ENCODE peak calls at places on chromosome 20, in four cellular contexts. F is K562, K is GM12878, Z is GM12891. D is an unnamed sample.

GRCh38 chr20:47377122-47377722 is 20.7 kb upstream of the ZMYND8 start:
- DNase-seq in F (no peak), K (no peak), Z (no peak), D (no peak)

GRCh38 chr20:34689486-34689885 is 12.6 kb upstream of the PIGU start:
- DNase-seq in F (no peak), K (no peak), Z (no peak), D (no peak)

GRCh38 chr20:41497186-41497895 is 120.8 kb downstream of the CHD6 start:
- DNase-seq in F (no peak), K (no peak), Z (no peak), D (no peak)

GRCh38 chr20:48202334-48202733 is 417.1 kb upstream of the SULF2 start:
- DNase-seq in F (no peak), K (no peak), Z (no peak), D (no peak)

GRCh38 chr20:17663040-17663399 is 19.0 kb downstream of the RRBP1 start:
- DNase-seq in F (no peak), K (no peak), Z (no peak), D (no peak)

GRCh38 chr20:22729616-22730236 is 145.4 kb upstream of the FOXA2 start:
- DNase-seq in F (peak; percentile 11), K (no peak), Z (no peak), D (no peak)

GRCh38 chr20:24608926-24609667 is 139.7 kb downstream of the SYNDIG1 start:
- DNase-seq in F (no peak), K (peak; percentile 51), Z (no peak), D (no peak)

GRCh38 chr20:59787186-59787890 is 146.1 kb downstream of the SYCP2 start:
- DNase-seq in F (no peak), K (no peak), Z (no peak), D (no peak)

GRCh38 chr20:59831024-59831900 is 102.2 kb downstream of the SYCP2 start:
- DNase-seq in F (no peak), K (peak; percentile 8), Z (no peak), D (no peak)

GRCh38 chr20:21156266-21156665 is 30.4 kb downstream of the KIZ start:
- DNase-seq in F (no peak), K (no peak), Z (no peak), D (no peak)

GRCh38 chr20:16501236-16501635 is 72.0 kb downstream of the KIF16B start:
- DNase-seq in F (no peak), K (no peak), Z (no peak), D (no peak)

GRCh38 chr20:3296256-3297095 is 57.5 kb upstream of the SLC4A11 start:
- DNase-seq in F (no peak), K (no peak), Z (no peak), D (no peak)

GRCh38 chr20:50876063-50876685 is 55.1 kb downstream of the ADNP start:
- DNase-seq in F (no peak), K (no peak), Z (no peak), D (no peak)

GRCh38 chr20:23143098-23143497 is 57.0 kb upstream of the CD93 start:
- DNase-seq in F (peak; percentile 39), K (no peak), Z (no peak), D (no peak)

GRCh38 chr20:59035381-59035780 is 3.2 kb upstream of the ATP5F1E start:
- DNase-seq in F (no peak), K (no peak), Z (no peak), D (no peak)

GRCh38 chr20:59608396-59608795 is 4.1 kb downstream of the PHACTR3 start:
- DNase-seq in F (no peak), K (no peak), Z (no peak), D (no peak)

GRCh38 chr20:9608639-9609440 is 94.5 kb downstream of the LAMP5 start:
- DNase-seq in F (no peak), K (no peak), Z (no peak), D (no peak)

GRCh38 chr20:35368616-35369423 is 43.0 kb downstream of the UQCC1 start:
- DNase-seq in F (no peak), K (no peak), Z (no peak), D (no peak)

GRCh38 chr20:9677224-9677623 is 161.7 kb downstream of the PAK5 start:
- DNase-seq in F (no peak), K (no peak), Z (no peak), D (no peak)

GRCh38 chr20:5065489-5066383 is 54.0 kb downstream of the PCNA start:
- DNase-seq in F (no peak), K (no peak), Z (no peak), D (no peak)

GRCh38 chr20:16434087-16434664 is 139.1 kb downstream of the KIF16B start:
- DNase-seq in F (peak; percentile 65), K (peak; percentile 63), Z (peak; percentile 14), D (peak; percentile 9)

GRCh38 chr20:16368645-16369292 is 204.5 kb downstream of the KIF16B start:
- DNase-seq in F (no peak), K (no peak), Z (no peak), D (no peak)

GRCh38 chr20:18904192-18904591 is 90.6 kb downstream of the SCP2D1 start:
- DNase-seq in F (no peak), K (no peak), Z (no peak), D (no peak)

GRCh38 chr20:18907353-18907752 is 93.8 kb downstream of the SCP2D1 start:
- DNase-seq in F (no peak), K (no peak), Z (no peak), D (no peak)

GRCh38 chr20:18902181-18902725 is 88.7 kb downstream of the SCP2D1 start:
- DNase-seq in F (no peak), K (no peak), Z (no peak), D (no peak)

GRCh38 chr20:18906046-18906445 is 92.5 kb downstream of the SCP2D1 start:
- DNase-seq in F (no peak), K (no peak), Z (no peak), D (no peak)

GRCh38 chr20:18904624-18905023 is 91.0 kb downstream of the SCP2D1 start:
- DNase-seq in F (no peak), K (no peak), Z (no peak), D (no peak)
- TF ChIP-seq TAF1 in F (no peak), K (no peak), Z (no peak), D (no peak)

GRCh38 chr20:19683168-19683567 is 74.9 kb upstream of the RIN2 start:
- DNase-seq in F (no peak), K (no peak), Z (no peak), D (no peak)
- TF ChIP-seq POLR2AphosphoS5 in F (no peak), K (no peak), Z (no peak), D (no peak)

DNA sequence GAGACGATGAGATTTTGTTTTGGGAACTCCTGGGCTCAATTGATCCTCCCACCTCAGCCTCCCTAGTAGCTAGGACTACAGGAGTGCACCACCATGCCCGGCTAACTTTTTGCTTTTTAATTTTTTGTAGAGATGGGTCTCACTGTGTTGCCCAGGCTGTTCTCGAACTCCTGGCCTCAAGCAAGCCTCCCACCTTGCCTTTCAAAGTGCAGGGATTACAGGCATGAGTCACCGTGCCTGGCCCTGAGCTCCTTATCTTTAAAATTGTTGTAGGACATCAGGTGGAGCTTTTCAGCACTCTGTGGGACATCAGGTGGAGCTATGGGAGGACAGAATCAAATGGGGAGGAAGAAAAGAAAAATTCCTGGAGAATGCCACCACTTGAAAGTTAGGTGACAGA is 12.7 kb downstream of the ACTR5 start:
- DNase-seq in F (no peak), K (no peak), Z (no peak), D (no peak)
- TF ChIP-seq POLR2A in F (no peak), K (no peak), Z (no peak), D (no peak)

GRCh38 chr20:12030470-12030869 is 112.8 kb downstream of the BTBD3 start:
- DNase-seq in F (no peak), K (no peak), Z (no peak), D (no peak)
- TF ChIP-seq TAF1 in F (no peak), K (no peak), Z (no peak), D (no peak)

GRCh38 chr20:430091-430999 is 22.2 kb downstream of the RBCK1 start:
- DNase-seq in F (no peak), K (no peak), Z (no peak), D (no peak)

GRCh38 chr20:432677-433299 is 24.7 kb downstream of the RBCK1 start:
- DNase-seq in F (no peak), K (no peak), Z (no peak), D (no peak)

GRCh38 chr20:433300-433975 is 25.3 kb downstream of the RBCK1 start:
- DNase-seq in F (no peak), K (peak; percentile 86), Z (peak; percentile 79), D (peak; percentile 73)

GRCh38 chr20:432208-432607 is 24.1 kb downstream of the RBCK1 start:
- DNase-seq in F (no peak), K (no peak), Z (no peak), D (no peak)

DNA sequence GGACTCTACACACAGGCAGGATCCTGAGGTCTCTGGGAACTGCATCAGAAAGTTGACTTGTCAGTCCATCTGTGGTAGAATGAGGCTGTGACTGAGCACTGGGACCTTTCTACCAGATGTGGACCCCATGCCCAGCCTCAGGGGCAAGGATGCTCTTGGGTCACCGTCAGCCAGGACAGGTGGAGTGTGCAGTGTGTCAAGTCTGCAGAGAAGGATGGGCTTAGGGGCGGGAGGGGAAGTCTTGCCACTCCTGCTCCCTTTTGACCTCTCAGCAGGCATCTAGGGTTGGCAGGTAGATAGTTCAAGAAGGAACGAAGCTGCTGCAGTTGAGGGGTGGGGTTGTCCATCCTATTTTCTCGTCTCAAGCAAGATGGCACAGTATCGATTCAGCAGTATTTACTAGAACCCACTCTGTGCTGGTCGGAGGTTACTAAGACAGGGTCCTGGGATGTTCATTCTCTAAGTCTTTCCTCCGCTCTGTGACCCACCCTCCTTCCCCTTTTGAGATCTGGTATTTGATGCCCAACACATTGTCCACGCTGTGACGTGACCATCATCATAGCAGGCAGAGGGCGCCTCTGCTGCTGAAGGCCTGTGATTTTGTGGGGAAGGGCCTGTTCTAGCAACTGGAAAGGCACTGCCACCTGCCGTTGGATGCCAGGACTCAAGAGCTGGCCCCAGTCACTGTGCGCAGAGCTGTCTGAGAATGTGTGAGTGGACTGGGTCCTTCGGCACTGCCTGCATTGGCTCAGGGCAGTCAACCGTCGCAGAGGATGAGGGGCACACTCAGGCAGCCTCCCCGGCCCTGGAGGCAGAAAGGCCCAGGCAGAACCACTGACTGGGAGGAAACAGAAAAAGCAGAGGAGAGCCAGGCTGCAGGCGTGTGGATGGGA is 23.2 kb downstream of the RBCK1 start:
- DNase-seq in F (peak; percentile 29), K (no peak), Z (no peak), D (no peak)
- TF ChIP-seq POLR2AphosphoS5 in F (no peak), K (no peak), Z (no peak), D (no peak)

GRCh38 chr20:63215101-63216040 is 560 bp downstream of the YTHDF1 start:
- DNase-seq in F (peak; percentile 63), K (no peak), Z (no peak), D (no peak)
- TF ChIP-seq POLR2A in F (no peak), K (no peak), Z (no peak), D (peak; percentile 4)

DNA sequence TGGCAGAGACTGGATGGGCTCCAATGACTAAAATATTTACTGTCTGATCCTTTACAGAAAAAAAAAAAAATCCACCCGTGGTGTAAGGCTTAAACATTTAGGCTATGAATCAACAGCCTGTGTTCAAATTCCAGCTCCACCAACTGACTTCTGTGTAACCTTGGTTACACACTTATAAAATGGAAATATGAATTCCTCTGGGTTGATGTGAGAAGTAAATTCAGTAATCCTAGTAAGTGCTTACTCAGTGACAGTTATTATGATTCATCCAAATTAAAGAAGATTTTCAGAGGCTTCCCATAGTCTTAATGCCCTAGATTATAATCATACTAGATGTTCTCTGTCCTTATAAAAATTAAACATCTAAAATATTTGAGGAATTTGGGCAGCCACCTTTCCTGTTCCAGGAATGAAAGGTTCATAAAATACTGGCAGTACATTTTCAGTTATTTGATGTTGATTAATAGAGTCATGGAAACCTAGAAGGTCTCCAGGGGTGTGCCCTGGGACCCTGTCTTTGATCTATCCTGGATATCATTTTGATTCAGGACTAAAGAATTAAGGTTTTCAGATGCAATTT is 180.2 kb upstream of the ZNF217 start:
- DNase-seq in F (no peak), K (no peak), Z (no peak), D (no peak)
- TF ChIP-seq TAF1 in F (no peak), K (no peak), Z (no peak), D (no peak)

D was measured in GM12892.